ENCODE peak calls at places on chromosomes 13 and 19, in eight cellular contexts. Z, N, H, M, G, W, B and S are unnamed samples.
A peak's percentile ranks its signal among the peaks of the same experiment; 100 is the strongest.

GRCh38 chr13:47159853-47160550 is 263.1 kb upstream of the HTR2A start:
- DNase-seq in M (no peak), B (no peak), G (no peak), N (no peak), W (no peak), H (no peak), Z (no peak), S (no peak)

GRCh38 chr19:33344210-33344609 is 29.3 kb upstream of the CEBPG start:
- DNase-seq in W (no peak), M (no peak), N (no peak), H (no peak), Z (no peak), G (no peak), B (no peak), S (no peak)

GRCh38 chr13:24851546-24851945 is 87.6 kb downstream of the RNF17 start:
- DNase-seq in M (no peak), B (no peak), W (peak; percentile 7), G (no peak), N (peak; percentile 4), Z (no peak), H (no peak), S (no peak)

GRCh38 chr13:110233682-110234280 is 73.2 kb downstream of the COL4A1 start:
- DNase-seq in N (no peak), G (no peak), H (no peak), M (no peak), W (no peak), B (no peak), Z (no peak), S (no peak)

GRCh38 chr13:27959976-27960361 is 9.1 kb downstream of the CDX2 start:
- DNase-seq in N (no peak), H (no peak), B (no peak), Z (no peak), M (no peak), W (no peak), G (no peak), S (no peak)

GRCh38 chr13:50994651-50995050 is 85.1 kb downstream of the RNASEH2B start:
- DNase-seq in B (no peak), W (no peak), M (no peak), H (no peak), N (no peak), Z (no peak), G (no peak), S (no peak)

GRCh38 chr13:19766637-19767036 is 16.1 kb downstream of the PSPC1 start:
- DNase-seq in G (no peak), M (no peak), Z (no peak), N (no peak), W (no peak), B (no peak), H (no peak), S (no peak)

GRCh38 chr19:41530761-41531301 is 45.1 kb upstream of the CEACAM21 start:
- DNase-seq in H (peak; percentile 61), M (no peak), N (no peak), G (no peak), B (no peak), W (no peak), Z (no peak), S (no peak)

GRCh38 chr19:56712609-56713008 is 41.1 kb upstream of the ZNF835 start:
- DNase-seq in W (no peak), Z (no peak), H (no peak), N (no peak), G (no peak), B (peak; percentile 13), M (no peak), S (no peak)

GRCh38 chr19:44814132-44814470 is 5.2 kb downstream of the BCAM start:
- DNase-seq in G (no peak), H (no peak), Z (no peak), M (no peak), B (no peak), N (no peak), W (no peak), S (no peak)

GRCh38 chr13:40236566-40237168 is 429.8 kb downstream of the FOXO1 start:
- DNase-seq in N (no peak), M (no peak), Z (no peak), B (peak; percentile 28), W (no peak), H (no peak), G (peak; percentile 47), S (no peak)

GRCh38 chr19:7381073-7381390 is 32.3 kb downstream of the ARHGEF18 start:
- DNase-seq in W (no peak), Z (no peak), B (no peak), M (no peak), G (no peak), N (no peak), H (no peak), S (no peak)

GRCh38 chr13:112444001-112444311 is 67.8 kb downstream of the SPACA7 start:
- DNase-seq in N (peak; percentile 55), H (peak; percentile 73), M (peak; percentile 23), Z (no peak), B (peak; percentile 79), W (no peak), G (peak; percentile 56), S (peak; percentile 47)

GRCh38 chr13:29106651-29107050 is 286.5 kb downstream of the MTUS2 start:
- DNase-seq in H (no peak), G (no peak), M (no peak), N (peak; percentile 38), B (no peak), W (no peak), Z (no peak), S (no peak)

GRCh38 chr13:93227280-93227905 is 786 bp downstream of the GPC6 start:
- DNase-seq in H (peak; percentile 74), M (no peak), N (peak; percentile 61), W (no peak), B (no peak), Z (no peak), G (peak; percentile 25), S (peak; percentile 59)

GRCh38 chr13:59635591-59635990 is 528.1 kb downstream of the DIAPH3 start:
- DNase-seq in M (no peak), G (no peak), W (no peak), B (no peak), N (no peak), Z (no peak), H (no peak), S (no peak)

GRCh38 chr13:75855847-75856246 is 219.7 kb downstream of the LMO7 start:
- DNase-seq in H (no peak), G (no peak), B (no peak), W (no peak), Z (no peak), M (no peak), N (no peak), S (no peak)

GRCh38 chr19:5829567-5830315 is 9.8 kb downstream of the FUT6 start:
- DNase-seq in G (no peak), B (no peak), N (no peak), M (no peak), W (no peak), Z (no peak), H (no peak), S (no peak)

GRCh38 chr19:30580673-30581072 is 208.5 kb downstream of the ZNF536 start:
- DNase-seq in M (no peak), N (no peak), G (no peak), W (no peak), B (no peak), Z (no peak), H (no peak), S (no peak)

GRCh38 chr13:91270031-91270430 is 77.5 kb upstream of the MIR17HG start:
- DNase-seq in M (no peak), Z (no peak), H (peak; percentile 19), B (no peak), W (no peak), N (peak; percentile 57), G (no peak), S (no peak)

GRCh38 chr13:88622362-88622973 is 951.3 kb downstream of the SLITRK5 start:
- DNase-seq in N (peak; percentile 62), H (no peak), W (no peak), G (no peak), M (no peak), B (no peak), Z (no peak), S (no peak)

GRCh38 chr19:52662631-52663030 is 24.5 kb upstream of the ZNF83 start:
- DNase-seq in M (no peak), B (no peak), H (no peak), G (no peak), Z (no peak), W (no peak), N (peak; percentile 56), S (no peak)